ENCODE peak calls at places on chromosomes 6 and 20, in eight cellular contexts. G is uterus, M is H1, A is heart left ventricle, P is IMR-90, Y is breast epithelium, U is transverse colon, B is sigmoid colon. H is an unnamed sample.

GRCh38 chr20:35541783-35542662 is at the start of gene ERGIC3:
- DNase-seq in G (peak; percentile 97), A (peak; percentile 97), B (peak; percentile 98), M (peak; percentile 99), Y (peak; percentile 95), P (peak; percentile 90), U (peak; percentile 99), H (peak; percentile 96)

GRCh38 chr6:119137194-119138072 is 59.0 kb upstream of the FAM184A start:
- DNase-seq in A (no peak), B (no peak), Y (no peak), U (no peak), P (peak; percentile 21), G (no peak), M (no peak), H (peak; percentile 49)

GRCh38 chr20:46937140-46937523 is 42.5 kb downstream of the EYA2 start:
- DNase-seq in A (no peak), B (no peak), M (no peak), P (peak; percentile 17), Y (no peak), U (no peak), G (no peak), H (no peak)

GRCh38 chr6:106380407-106380806 is 19.9 kb downstream of the CRYBG1 start:
- DNase-seq in U (no peak), G (no peak), B (no peak), P (peak; percentile 14), A (no peak), M (no peak), Y (no peak), H (no peak)

GRCh38 chr6:100445512-100445911 is 19.2 kb downstream of the SIM1 start:
- DNase-seq in M (no peak), G (no peak), Y (no peak), U (no peak), A (no peak), B (no peak), P (no peak), H (no peak)

GRCh38 chr6:89287351-89288028 is 27.6 kb downstream of the GABRR2 start:
- DNase-seq in B (no peak), M (no peak), U (no peak), P (no peak), Y (no peak), G (no peak), A (no peak), H (no peak)

GRCh38 chr20:63686094-63686491 is 10.4 kb upstream of the TNFRSF6B start:
- DNase-seq in Y (no peak), G (no peak), A (no peak), B (no peak), M (no peak), U (no peak), P (no peak), H (no peak)

GRCh38 chr6:167094820-167095637 is 27.9 kb upstream of the CCR6 start:
- DNase-seq in U (no peak), G (no peak), B (no peak), Y (no peak), P (no peak), M (no peak), A (no peak), H (no peak)

DNA sequence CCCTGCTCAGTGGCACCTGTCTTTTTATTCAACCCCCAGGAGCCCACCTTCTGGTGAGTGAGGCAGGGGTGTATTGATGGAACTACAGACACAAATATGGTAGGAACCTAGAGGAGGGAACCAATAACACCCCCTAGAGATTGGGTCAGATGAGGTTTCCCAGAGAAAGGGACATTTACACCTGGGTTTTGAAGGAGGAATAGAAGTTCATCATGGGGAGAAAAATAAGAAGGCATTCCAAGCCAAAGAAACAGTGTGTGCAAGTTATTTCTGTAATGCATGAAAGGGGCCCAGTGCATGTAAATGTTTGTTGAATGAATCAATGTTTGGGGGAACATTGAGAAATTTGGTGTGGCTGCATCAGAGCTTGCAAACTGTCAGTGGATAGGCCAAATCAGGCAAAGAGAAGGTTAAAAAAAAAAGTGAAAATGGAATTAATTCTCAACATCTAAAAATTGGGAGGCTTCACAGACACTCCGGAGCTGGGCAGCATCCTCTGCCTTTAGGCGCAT is 11.1 kb upstream of the KIAA1755 start:
- DNase-seq in P (no peak), B (no peak), A (no peak), Y (no peak), M (no peak), U (no peak), G (no peak), H (no peak)
- H3K4me3 ChIP-seq in P (no peak overlapping the region), B (no peak overlapping the region), A (no peak overlapping the region), Y (no peak overlapping the region), M (no peak overlapping the region), U (no peak overlapping the region), G (no peak overlapping the region), H (no peak overlapping the region)

GRCh38 chr6:150866147-150867073 is 908 bp downstream of the MTHFD1L start:
- DNase-seq in U (peak; percentile 79), B (peak; percentile 90), A (peak; percentile 85), G (peak; percentile 79), M (peak; percentile 91), Y (peak; percentile 51), P (peak; percentile 90), H (peak; percentile 95)
- TF ChIP-seq POLR2A in U (no peak), B (no peak), A (peak; percentile 48), G (peak; percentile 72), M (peak; percentile 23), Y (no peak), P (peak; percentile 72), H (no peak)

DNA sequence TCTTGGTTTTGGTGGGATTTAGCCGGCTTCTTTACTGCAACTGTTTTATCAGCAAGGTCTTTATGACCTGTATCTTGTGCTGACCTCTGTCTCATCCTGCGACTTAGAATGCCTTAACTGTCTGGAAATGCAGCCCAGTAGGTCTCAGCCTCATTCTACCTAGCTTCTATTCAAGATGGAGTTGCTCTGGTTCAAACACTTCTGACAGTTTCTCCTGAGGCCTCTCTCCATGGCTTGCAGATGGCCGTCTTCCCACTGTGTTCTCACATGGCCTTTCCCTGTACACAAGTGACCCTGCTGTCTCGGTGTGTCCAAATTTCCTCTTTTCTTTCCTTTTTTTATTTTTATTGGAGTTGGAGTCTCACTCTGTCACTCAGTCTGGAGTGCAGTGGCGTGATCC is 4.2 kb upstream of the CCM2L start:
- DNase-seq in Y (no peak), A (no peak), U (no peak), M (no peak), B (no peak), G (no peak), P (no peak), H (no peak)
- H3K4me3 ChIP-seq in Y (no peak overlapping the region), A (no peak overlapping the region), U (no peak overlapping the region), M (no peak overlapping the region), B (no peak overlapping the region), G (no peak overlapping the region), P (no peak overlapping the region), H (no peak overlapping the region)

GRCh38 chr6:128657181-128657580 is 136.8 kb upstream of the PTPRK start:
- DNase-seq in B (no peak), G (no peak), U (no peak), A (no peak), Y (no peak), M (no peak), P (peak; percentile 49), H (no peak)

GRCh38 chr6:128659878-128660622 is 139.7 kb upstream of the PTPRK start:
- DNase-seq in B (no peak), A (no peak), P (no peak), G (no peak), U (no peak), Y (no peak), M (no peak), H (no peak)

GRCh38 chr6:128655978-128656498 is 135.6 kb upstream of the PTPRK start:
- DNase-seq in G (no peak), B (no peak), M (no peak), U (no peak), P (peak; percentile 93), A (no peak), Y (no peak), H (no peak)
- TF ChIP-seq POLR2A in G (no peak), B (no peak), M (no peak), U (no peak), P (no peak), A (no peak), Y (no peak), H (no peak)

GRCh38 chr20:774016-774679 is 5.8 kb upstream of the SLC52A3 start:
- DNase-seq in B (no peak), M (no peak), G (no peak), Y (no peak), U (no peak), A (no peak), P (no peak), H (no peak)

GRCh38 chr20:771741-772464 is 3.6 kb upstream of the SLC52A3 start:
- DNase-seq in U (no peak), Y (no peak), M (no peak), G (no peak), A (no peak), P (no peak), B (no peak), H (no peak)

GRCh38 chr20:774680-775057 is 6.4 kb upstream of the SLC52A3 start:
- DNase-seq in M (no peak), B (no peak), Y (no peak), A (no peak), G (no peak), P (no peak), U (no peak), H (peak; percentile 63)

GRCh38 chr20:770691-771090 is 2.4 kb upstream of the SLC52A3 start:
- DNase-seq in P (no peak), M (no peak), U (no peak), Y (no peak), B (no peak), A (no peak), G (no peak), H (no peak)

DNA sequence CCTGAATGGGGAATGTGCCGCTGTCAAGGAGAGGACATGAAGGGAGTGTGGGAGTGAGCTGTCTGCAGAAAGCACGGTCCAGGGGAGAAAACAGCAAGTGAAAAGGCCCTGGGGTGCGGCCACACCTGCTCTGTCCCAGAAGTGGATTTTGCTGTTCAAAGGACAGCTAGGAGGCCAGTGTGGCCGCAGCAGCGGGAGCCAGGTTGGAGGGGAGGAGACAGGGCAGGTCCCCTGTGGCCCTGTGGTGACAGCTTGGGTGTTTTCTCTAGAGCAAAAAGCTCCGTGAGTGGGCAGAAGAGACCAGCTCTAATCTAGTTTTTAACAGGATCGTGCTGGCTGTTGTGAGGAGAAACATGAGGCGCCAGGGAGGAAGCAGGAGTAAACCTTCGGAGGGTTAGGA is 4.5 kb upstream of the SLC52A3 start:
- DNase-seq in B (no peak), A (no peak), M (no peak), Y (no peak), G (no peak), P (no peak), U (no peak), H (peak; percentile 18)
- H3K4me3 ChIP-seq in B (no peak overlapping the region), A (no peak overlapping the region), M (no peak overlapping the region), Y (no peak overlapping the region), G (no peak overlapping the region), P (no peak overlapping the region), U (no peak overlapping the region), H (no peak overlapping the region)

GRCh38 chr6:34671801-34672656 is 24.5 kb downstream of the ILRUN start:
- DNase-seq in M (no peak), B (no peak), Y (no peak), U (peak; percentile 68), A (no peak), G (no peak), P (peak; percentile 55), H (no peak)
- TF ChIP-seq POLR2A in M (no peak), B (no peak), Y (no peak), U (no peak), A (peak; percentile 16), G (no peak), P (no peak), H (no peak)

H was measured in lower leg skin.